ENCODE peak calls at places on chromosomes 5 and 9, in four cellular contexts. O is SK-N-SH, D is HepG2, C is HCT116. W is an unnamed sample.

GRCh38 chr5:81212211-81212687 is 20.9 kb upstream of the CKMT2 start:
- DNase-seq in O (no peak), D (no peak), C (no peak), W (no peak)

GRCh38 chr9:4417578-4418325 is 72.5 kb upstream of the SLC1A1 start:
- DNase-seq in O (no peak), D (no peak), C (no peak), W (no peak)

GRCh38 chr5:141848771-141849370 is 29.3 kb downstream of the PCDH1 start:
- DNase-seq in O (no peak), D (peak; percentile 71), C (no peak), W (peak; percentile 87)

GRCh38 chr9:71504636-71505035 is 263.7 kb downstream of the CEMIP2 start:
- DNase-seq in O (no peak), D (no peak), C (no peak), W (no peak)

GRCh38 chr9:11312976-11313375 is 700.2 kb upstream of the PTPRD start:
- DNase-seq in O (no peak), D (no peak), C (no peak), W (no peak)

GRCh38 chr9:110370316-110370715 is 32.7 kb upstream of the TXNDC8 start:
- DNase-seq in O (no peak), D (no peak), C (no peak), W (peak; percentile 38)

GRCh38 chr5:9268226-9268625 is 277.6 kb downstream of the SEMA5A start:
- DNase-seq in O (no peak), D (no peak), C (no peak), W (no peak)

GRCh38 chr5:40689442-40689841 is 9.7 kb downstream of the PTGER4 start:
- DNase-seq in O (no peak), D (peak; percentile 33), C (peak; percentile 93), W (peak; percentile 26)

GRCh38 chr5:8134609-8135008 is 265.7 kb downstream of the MTRR start:
- DNase-seq in O (no peak), D (no peak), C (no peak), W (no peak)

GRCh38 chr9:75422939-75423522 is 334.7 kb downstream of the OSTF1 start:
- DNase-seq in O (no peak), D (no peak), C (no peak), W (no peak)

GRCh38 chr5:172178301-172179031 is 9.6 kb downstream of the STK10 start:
- DNase-seq in O (no peak), D (no peak), C (no peak), W (peak; percentile 86)

GRCh38 chr9:90821697-90822096 is 20.1 kb downstream of the SYK start:
- DNase-seq in O (no peak), D (no peak), C (no peak), W (no peak)

GRCh38 chr5:75052461-75053285 is at the start of gene GCNT4:
- DNase-seq in O (peak; percentile 76), D (no peak), C (no peak), W (no peak)

GRCh38 chr9:94783121-94783664 is 56.7 kb downstream of the AOPEP start:
- DNase-seq in O (peak; percentile 68), D (peak; percentile 75), C (peak; percentile 69), W (peak; percentile 29)

GRCh38 chr9:115262477-115262876 is 144.5 kb upstream of the TNC start:
- DNase-seq in O (peak; percentile 73), D (peak; percentile 3), C (peak; percentile 10), W (no peak)

GRCh38 chr9:14585730-14586473 is 107.3 kb downstream of the ZDHHC21 start:
- DNase-seq in O (no peak), D (no peak), C (no peak), W (no peak)

GRCh38 chr9:130932220-130933069 is 6.6 kb downstream of the FIBCD1 start:
- DNase-seq in O (no peak), D (no peak), C (no peak), W (peak; percentile 73)

GRCh38 chr5:35202319-35203111 is 27.8 kb downstream of the PRLR start:
- DNase-seq in O (peak; percentile 51), D (peak; percentile 70), C (peak; percentile 36), W (peak; percentile 61)

GRCh38 chr9:77215874-77216273 is 38.5 kb downstream of the VPS13A start:
- DNase-seq in O (no peak), D (peak; percentile 14), C (no peak), W (no peak)

GRCh38 chr9:136244116-136244775 is 1.4 kb downstream of the QSOX2 start:
- DNase-seq in O (no peak), D (peak; percentile 84), C (no peak), W (peak; percentile 35)

GRCh38 chr5:100852051-100852450 is 51.0 kb downstream of the ST8SIA4 start:
- DNase-seq in O (no peak), D (no peak), C (no peak), W (no peak)

GRCh38 chr5:41118177-41118576 is 47.0 kb upstream of the MROH2B start:
- DNase-seq in O (no peak), D (no peak), C (no peak), W (no peak)

GRCh38 chr5:124605516-124605915 is 140.9 kb downstream of the ZNF608 start:
- DNase-seq in O (no peak), D (peak; percentile 90), C (no peak), W (no peak)
- TF ChIP-seq ELF1 in O (no peak), D (peak; percentile 52), C (no peak), W (no peak)

GRCh38 chr9:82333671-82334070 is 345.1 kb downstream of the SPATA31D1 start:
- DNase-seq in O (no peak), D (no peak), C (no peak), W (no peak)
- TF ChIP-seq ELF1 in O (no peak), D (no peak), C (no peak), W (no peak)

GRCh38 chr5:14185336-14186131 is 42.4 kb downstream of the TRIO start:
- DNase-seq in O (no peak), D (no peak), C (no peak), W (no peak)

GRCh38 chr5:14183187-14183939 is 40.2 kb downstream of the TRIO start:
- DNase-seq in O (no peak), D (no peak), C (no peak), W (no peak)

GRCh38 chr5:14186132-14186830 is 43.1 kb downstream of the TRIO start:
- DNase-seq in O (no peak), D (no peak), C (no peak), W (no peak)

GRCh38 chr5:14184082-14184481 is 40.9 kb downstream of the TRIO start:
- DNase-seq in O (no peak), D (no peak), C (no peak), W (no peak)

GRCh38 chr5:14184725-14185124 is 41.6 kb downstream of the TRIO start:
- DNase-seq in O (no peak), D (no peak), C (no peak), W (no peak)
- TF ChIP-seq ELF1 in O (no peak), D (no peak), C (no peak), W (no peak)

GRCh38 chr5:102718819-102719218 is 36.3 kb upstream of the PAM start:
- DNase-seq in O (no peak), D (no peak), C (no peak), W (no peak)
- TF ChIP-seq ELF1 in O (no peak), D (no peak), C (no peak), W (no peak)

GRCh38 chr5:159844267-159844666 is 72.0 kb upstream of the ADRA1B start:
- DNase-seq in O (no peak), D (no peak), C (no peak), W (no peak)

GRCh38 chr5:159836691-159837090 is 79.6 kb upstream of the ADRA1B start:
- DNase-seq in O (no peak), D (no peak), C (no peak), W (no peak)

GRCh38 chr5:159837860-159838259 is 78.4 kb upstream of the ADRA1B start:
- DNase-seq in O (no peak), D (no peak), C (no peak), W (no peak)

GRCh38 chr5:159833846-159834245 is 82.4 kb upstream of the ADRA1B start:
- DNase-seq in O (no peak), D (no peak), C (no peak), W (no peak)

GRCh38 chr5:159838551-159839222 is 77.6 kb upstream of the ADRA1B start:
- DNase-seq in O (no peak), D (no peak), C (no peak), W (no peak)
- TF ChIP-seq ELF1 in O (no peak), D (no peak), C (no peak), W (no peak)

DNA sequence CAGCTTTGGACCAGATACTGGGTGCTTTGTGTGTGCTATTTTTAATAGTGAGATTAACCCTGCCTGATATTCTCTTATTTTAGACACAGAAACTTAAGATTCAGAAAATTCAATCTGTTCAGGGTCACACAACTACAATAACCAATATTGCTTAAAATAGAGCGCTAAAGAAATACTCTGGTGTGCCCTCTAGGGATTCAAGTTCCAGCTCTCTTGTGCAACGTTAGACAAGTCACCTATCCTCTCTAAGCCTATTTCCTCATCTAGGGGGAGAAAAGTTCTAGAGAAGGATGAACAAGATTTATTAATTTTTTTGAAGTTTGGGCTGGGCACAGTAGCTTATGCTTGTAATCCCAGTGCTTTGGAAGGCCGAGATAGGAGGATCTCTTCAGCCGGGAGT is 2.1 kb upstream of the SCAI start:
- DNase-seq in O (no peak), D (no peak), C (no peak), W (no peak)
- TF ChIP-seq ELF1 in O (no peak), D (no peak), C (no peak), W (no peak)

DNA sequence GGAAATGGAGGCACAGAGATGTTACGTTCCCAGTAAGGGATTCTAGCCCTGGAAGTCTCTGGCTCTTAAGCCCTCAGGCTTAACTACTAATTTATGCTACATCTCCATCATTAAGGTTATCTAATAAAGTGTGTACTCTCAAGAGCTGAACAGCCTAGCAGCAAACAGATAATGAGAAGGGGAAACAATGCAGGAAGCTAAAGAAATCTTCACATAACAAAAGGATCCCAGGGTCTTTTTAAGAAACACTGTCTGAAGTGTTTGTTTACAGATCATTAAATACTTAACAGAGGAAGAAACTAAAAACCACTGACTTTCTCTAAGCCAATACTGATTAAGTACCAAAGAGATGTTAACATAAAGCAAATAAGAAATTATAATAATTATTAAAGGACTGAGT is 129.0 kb downstream of the PAPPA start:
- DNase-seq in O (no peak), D (no peak), C (no peak), W (no peak)
- TF ChIP-seq ELF1 in O (no peak), D (no peak), C (no peak), W (no peak)

DNA sequence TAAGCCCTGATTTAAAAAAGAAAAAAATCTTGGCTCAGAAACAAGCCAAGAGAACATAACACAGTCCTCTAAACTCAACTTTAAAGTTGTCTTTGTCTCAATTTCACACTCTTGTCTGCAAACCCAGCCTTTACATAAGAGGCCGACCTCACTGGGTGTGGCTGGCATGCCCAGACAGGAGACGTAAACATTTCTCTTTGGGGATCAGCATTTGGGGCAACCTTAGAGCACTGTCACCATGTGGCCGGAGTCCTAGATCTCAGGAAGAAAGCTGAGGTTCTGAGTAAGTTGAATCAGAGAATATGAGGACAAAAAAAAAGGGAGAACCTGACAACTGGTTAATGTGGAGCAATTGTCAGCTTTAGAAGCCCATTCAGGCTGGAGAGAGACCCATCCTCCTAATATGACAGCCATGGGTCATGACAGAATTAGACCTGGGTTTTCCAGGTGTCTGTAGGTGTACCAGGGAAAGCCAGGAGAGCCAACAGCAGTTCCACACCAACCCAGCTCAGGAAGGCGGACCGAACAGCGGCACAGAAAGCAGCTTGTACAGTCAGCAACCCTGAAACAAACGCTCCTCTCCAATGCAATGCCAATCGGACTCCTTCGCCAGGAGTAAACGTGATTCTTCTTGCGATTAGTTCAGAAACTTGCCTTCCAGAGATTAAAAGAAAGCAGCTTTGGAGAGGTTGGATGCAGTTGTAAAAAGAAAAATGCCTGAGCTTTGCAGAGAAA is 97.9 kb upstream of the MAP3K1 start:
- DNase-seq in O (no peak), D (no peak), C (no peak), W (no peak)
- TF ChIP-seq ELF1 in O (no peak), D (no peak), C (no peak), W (no peak)